ENCODE peak calls at places on chromosomes 16 and 17, in six cellular contexts. One of them, this sample, is unnamed.

GRCh38 chr17:79830763-79831366 is 8.4 kb downstream of the CBX4 start:
- DNase-seq in PC-3: no peak
- DNase-seq in endothelial cell of umbilical vein: no peak
- DNase-seq in H9: no peak
- DNase-seq in GM12878: no peak
- DNase-seq in H1: no peak
- DNase-seq in this sample: peak; percentile 63

GRCh38 chr16:70805787-70806186 is 4.8 kb upstream of the VAC14 start:
- DNase-seq in PC-3: peak; percentile 18
- DNase-seq in endothelial cell of umbilical vein: peak; percentile 55
- DNase-seq in H9: no peak
- DNase-seq in GM12878: no peak
- DNase-seq in H1: no peak
- DNase-seq in this sample: peak; percentile 1

GRCh38 chr17:32971171-32971570 is 20.5 kb upstream of the SPACA3 start:
- DNase-seq in PC-3: peak; percentile 65
- DNase-seq in endothelial cell of umbilical vein: no peak
- DNase-seq in H9: no peak
- DNase-seq in GM12878: peak; percentile 56
- DNase-seq in H1: no peak
- DNase-seq in this sample: no peak

GRCh38 chr16:66483689-66484452 is 56.8 kb downstream of the BEAN1 start:
- DNase-seq in PC-3: peak; percentile 76
- DNase-seq in endothelial cell of umbilical vein: peak; percentile 79
- DNase-seq in H9: peak; percentile 90
- DNase-seq in GM12878: no peak
- DNase-seq in H1: peak; percentile 69
- DNase-seq in this sample: peak; percentile 96

GRCh38 chr16:75860654-75861053 is 134.4 kb upstream of the CPHXL start:
- DNase-seq in PC-3: no peak
- DNase-seq in endothelial cell of umbilical vein: no peak
- DNase-seq in H9: no peak
- DNase-seq in GM12878: no peak
- DNase-seq in H1: no peak
- DNase-seq in this sample: peak; percentile 53

GRCh38 chr16:24734382-24734781 is 4.9 kb downstream of the TNRC6A start:
- DNase-seq in PC-3: no peak
- DNase-seq in endothelial cell of umbilical vein: no peak
- DNase-seq in H9: no peak
- DNase-seq in GM12878: no peak
- DNase-seq in H1: no peak
- DNase-seq in this sample: no peak

GRCh38 chr16:4316732-4317461 is 1.0 kb downstream of the GLIS2 start:
- DNase-seq in PC-3: peak; percentile 57
- DNase-seq in endothelial cell of umbilical vein: peak; percentile 49
- DNase-seq in H9: no peak
- DNase-seq in GM12878: no peak
- DNase-seq in H1: no peak
- DNase-seq in this sample: no peak

GRCh38 chr17:67759355-67760171 is 41.8 kb downstream of the NOL11 start:
- DNase-seq in PC-3: no peak
- DNase-seq in endothelial cell of umbilical vein: no peak
- DNase-seq in H9: no peak
- DNase-seq in GM12878: no peak
- DNase-seq in H1: no peak
- DNase-seq in this sample: peak; percentile 53

GRCh38 chr16:75256871-75257343 is 5.5 kb upstream of the BCAR1 start:
- DNase-seq in PC-3: no peak
- DNase-seq in endothelial cell of umbilical vein: peak; percentile 47
- DNase-seq in H9: peak; percentile 69
- DNase-seq in GM12878: no peak
- DNase-seq in H1: no peak
- DNase-seq in this sample: peak; percentile 64

GRCh38 chr17:7935859-7936258 is 3.9 kb downstream of the CNTROB start:
- DNase-seq in PC-3: no peak
- DNase-seq in endothelial cell of umbilical vein: no peak
- DNase-seq in H9: no peak
- DNase-seq in GM12878: no peak
- DNase-seq in H1: no peak
- DNase-seq in this sample: no peak

GRCh38 chr16:82979406-82980111 is 352.8 kb downstream of the CDH13 start:
- DNase-seq in PC-3: no peak
- DNase-seq in endothelial cell of umbilical vein: peak; percentile 88
- DNase-seq in H9: no peak
- DNase-seq in GM12878: no peak
- DNase-seq in H1: no peak
- DNase-seq in this sample: no peak

GRCh38 chr17:75012320-75013076 is at the start of gene MRPL58:
- DNase-seq in PC-3: peak; percentile 91
- DNase-seq in endothelial cell of umbilical vein: peak; percentile 81
- DNase-seq in H9: peak; percentile 97
- DNase-seq in GM12878: peak; percentile 60
- DNase-seq in H1: peak; percentile 80
- DNase-seq in this sample: peak; percentile 99

GRCh38 chr16:1793578-1794220 is at the start of gene IGFALS:
- DNase-seq in PC-3: no peak
- DNase-seq in endothelial cell of umbilical vein: no peak
- DNase-seq in H9: no peak
- DNase-seq in GM12878: no peak
- DNase-seq in H1: no peak
- DNase-seq in this sample: no peak

GRCh38 chr16:67936124-67936875 is at the start of gene PSMB10:
- DNase-seq in PC-3: no peak
- DNase-seq in endothelial cell of umbilical vein: peak; percentile 47
- DNase-seq in H9: no peak
- DNase-seq in GM12878: no peak
- DNase-seq in H1: no peak
- DNase-seq in this sample: peak; percentile 79

GRCh38 chr17:37743875-37744632 is 805 bp downstream of the HNF1B start:
- DNase-seq in PC-3: peak; percentile 24
- DNase-seq in endothelial cell of umbilical vein: no peak
- DNase-seq in H9: peak; percentile 75
- DNase-seq in GM12878: no peak
- DNase-seq in H1: no peak
- DNase-seq in this sample: peak; percentile 91

GRCh38 chr17:71613996-71614395 is 506.8 kb upstream of the SOX9 start:
- DNase-seq in PC-3: no peak
- DNase-seq in endothelial cell of umbilical vein: no peak
- DNase-seq in H9: no peak
- DNase-seq in GM12878: no peak
- DNase-seq in H1: no peak
- DNase-seq in this sample: no peak

GRCh38 chr17:66577041-66577440 is 257.9 kb upstream of the CACNG5 start:
- DNase-seq in PC-3: no peak
- DNase-seq in endothelial cell of umbilical vein: no peak
- DNase-seq in H9: peak; percentile 21
- DNase-seq in GM12878: no peak
- DNase-seq in H1: no peak
- DNase-seq in this sample: no peak

GRCh38 chr17:73589096-73589980 is 54.9 kb downstream of the SDK2 start:
- DNase-seq in PC-3: no peak
- DNase-seq in endothelial cell of umbilical vein: no peak
- DNase-seq in H9: no peak
- DNase-seq in GM12878: no peak
- DNase-seq in H1: no peak
- DNase-seq in this sample: peak; percentile 97

GRCh38 chr17:72244942-72245341 is 124.1 kb downstream of the SOX9 start:
- DNase-seq in PC-3: peak; percentile 70
- DNase-seq in endothelial cell of umbilical vein: no peak
- DNase-seq in H9: no peak
- DNase-seq in GM12878: no peak
- DNase-seq in H1: no peak
- DNase-seq in this sample: no peak

GRCh38 chr16:55567382-55567781 is 898 bp downstream of the CAPNS2 start:
- DNase-seq in PC-3: no peak
- DNase-seq in endothelial cell of umbilical vein: no peak
- DNase-seq in H9: no peak
- DNase-seq in GM12878: no peak
- DNase-seq in H1: no peak
- DNase-seq in this sample: no peak

GRCh38 chr16:1113489-1113888 is 17.4 kb upstream of the C1QTNF8 start:
- DNase-seq in PC-3: no peak
- DNase-seq in endothelial cell of umbilical vein: no peak
- DNase-seq in H9: no peak
- DNase-seq in GM12878: no peak
- DNase-seq in H1: no peak
- DNase-seq in this sample: no peak

GRCh38 chr17:37067555-37068111 is 118.9 kb downstream of the AATF start:
- DNase-seq in PC-3: peak; percentile 87
- DNase-seq in endothelial cell of umbilical vein: peak; percentile 72
- DNase-seq in H9: no peak
- DNase-seq in GM12878: no peak
- DNase-seq in H1: no peak
- DNase-seq in this sample: peak; percentile 68

GRCh38 chr17:50028207-50029120 is 27.4 kb upstream of the ITGA3 start:
- DNase-seq in PC-3: peak; percentile 100
- DNase-seq in endothelial cell of umbilical vein: peak; percentile 35
- DNase-seq in H9: peak; percentile 83
- DNase-seq in GM12878: no peak
- DNase-seq in H1: no peak
- DNase-seq in this sample: peak; percentile 91

GRCh38 chr16:86010680-86011141 is 111.7 kb downstream of the IRF8 start:
- DNase-seq in PC-3: no peak
- DNase-seq in endothelial cell of umbilical vein: no peak
- DNase-seq in H9: no peak
- DNase-seq in GM12878: no peak
- DNase-seq in H1: no peak
- DNase-seq in this sample: peak; percentile 25

GRCh38 chr16:11149011-11149616 is 106.9 kb downstream of the SOCS1 start:
- DNase-seq in PC-3: no peak
- DNase-seq in endothelial cell of umbilical vein: no peak
- DNase-seq in H9: no peak
- DNase-seq in GM12878: no peak
- DNase-seq in H1: no peak
- DNase-seq in this sample: peak; percentile 61

GRCh38 chr17:2016494-2016893 is 8.6 kb downstream of the RTN4RL1 start:
- DNase-seq in PC-3: no peak
- DNase-seq in endothelial cell of umbilical vein: no peak
- DNase-seq in H9: no peak
- DNase-seq in GM12878: no peak
- DNase-seq in H1: no peak
- DNase-seq in this sample: no peak

GRCh38 chr17:43601280-43602050 is 55.3 kb upstream of the ETV4 start:
- DNase-seq in PC-3: no peak
- DNase-seq in endothelial cell of umbilical vein: peak; percentile 28
- DNase-seq in H9: no peak
- DNase-seq in GM12878: no peak
- DNase-seq in H1: no peak
- DNase-seq in this sample: no peak

GRCh38 chr17:1999557-2000251 is 25.4 kb downstream of the RTN4RL1 start:
- DNase-seq in PC-3: peak; percentile 19
- DNase-seq in endothelial cell of umbilical vein: peak; percentile 27
- DNase-seq in H9: peak; percentile 72
- DNase-seq in GM12878: no peak
- DNase-seq in H1: no peak
- DNase-seq in this sample: peak; percentile 86

GRCh38 chr17:72175787-72176515 is 55.1 kb downstream of the SOX9 start:
- DNase-seq in PC-3: peak; percentile 85
- DNase-seq in endothelial cell of umbilical vein: no peak
- DNase-seq in H9: no peak
- DNase-seq in GM12878: no peak
- DNase-seq in H1: no peak
- DNase-seq in this sample: no peak

GRCh38 chr17:81951785-81952684 is 5.0 kb upstream of the MYADML2 start:
- DNase-seq in PC-3: no peak
- DNase-seq in endothelial cell of umbilical vein: no peak
- DNase-seq in H9: no peak
- DNase-seq in GM12878: no peak
- DNase-seq in H1: no peak
- DNase-seq in this sample: peak; percentile 39
- TF ChIP-seq CTCF in PC-3: no peak
- TF ChIP-seq CTCF in endothelial cell of umbilical vein: no peak
- TF ChIP-seq CTCF in H9: no peak
- TF ChIP-seq CTCF in GM12878: no peak
- TF ChIP-seq CTCF in H1: no peak
- TF ChIP-seq CTCF in this sample: no peak

GRCh38 chr17:627051-627450 is 87.6 kb downstream of the VPS53 start:
- DNase-seq in PC-3: no peak
- DNase-seq in endothelial cell of umbilical vein: no peak
- DNase-seq in H9: no peak
- DNase-seq in GM12878: no peak
- DNase-seq in H1: no peak
- DNase-seq in this sample: no peak
- H3K9ac ChIP-seq in PC-3: no peak overlapping the region
- H3K9ac ChIP-seq in endothelial cell of umbilical vein: no peak overlapping the region
- H3K9ac ChIP-seq in H9: no peak overlapping the region
- H3K9ac ChIP-seq in GM12878: no peak overlapping the region
- H3K9ac ChIP-seq in H1: no peak overlapping the region
- H3K9ac ChIP-seq in this sample: no peak overlapping the region

DNA sequence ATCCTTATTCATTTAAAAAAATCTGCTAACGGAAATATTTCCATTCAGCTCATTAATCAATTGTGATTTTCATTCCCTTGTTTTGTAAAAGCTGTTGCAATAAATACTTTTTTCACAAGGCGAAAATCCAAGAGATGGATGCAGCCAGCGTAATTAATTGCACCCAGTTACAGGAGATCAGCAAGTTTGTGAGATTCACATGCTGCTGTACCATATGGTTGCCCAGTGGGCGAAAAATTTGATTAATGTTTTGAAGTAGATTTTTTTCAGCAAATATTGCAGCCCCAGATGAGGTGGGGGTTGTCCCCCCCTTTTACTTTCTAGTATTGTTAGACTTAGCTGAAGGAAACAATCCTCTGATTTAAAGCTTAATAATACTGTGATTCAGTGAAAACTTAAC is 186.6 kb downstream of the WWOX start:
- DNase-seq in PC-3: no peak
- DNase-seq in endothelial cell of umbilical vein: no peak
- DNase-seq in H9: no peak
- DNase-seq in GM12878: no peak
- DNase-seq in H1: no peak
- DNase-seq in this sample: no peak
- H3K4me1 ChIP-seq in PC-3: no peaks in the 10 kb centered on the region
- H3K4me1 ChIP-seq in endothelial cell of umbilical vein: no peaks in the 10 kb centered on the region
- H3K4me1 ChIP-seq in H9: no peaks in the 10 kb centered on the region
- H3K4me1 ChIP-seq in GM12878: no peaks in the 10 kb centered on the region
- H3K4me1 ChIP-seq in H1: peaks cover 7% of the 10 kb centered on the region
- H3K4me1 ChIP-seq in this sample: peaks cover 12% of the 10 kb centered on the region

GRCh38 chr17:81700353-81701287 is 2.5 kb upstream of the MRPL12 start:
- DNase-seq in PC-3: no peak
- DNase-seq in endothelial cell of umbilical vein: no peak
- DNase-seq in H9: no peak
- DNase-seq in GM12878: no peak
- DNase-seq in H1: no peak
- DNase-seq in this sample: no peak

GRCh38 chr17:81702934-81703746 is at the start of gene MRPL12:
- DNase-seq in PC-3: peak; percentile 95
- DNase-seq in endothelial cell of umbilical vein: peak; percentile 93
- DNase-seq in H9: peak; percentile 95
- DNase-seq in GM12878: peak; percentile 69
- DNase-seq in H1: peak; percentile 72
- DNase-seq in this sample: peak; percentile 99

GRCh38 chr17:81697261-81698044 is 5.7 kb upstream of the MRPL12 start:
- DNase-seq in PC-3: no peak
- DNase-seq in endothelial cell of umbilical vein: no peak
- DNase-seq in H9: no peak
- DNase-seq in GM12878: no peak
- DNase-seq in H1: no peak
- DNase-seq in this sample: no peak

GRCh38 chr17:81703747-81704654 is 834 bp downstream of the MRPL12 start:
- DNase-seq in PC-3: no peak
- DNase-seq in endothelial cell of umbilical vein: no peak
- DNase-seq in H9: no peak
- DNase-seq in GM12878: no peak
- DNase-seq in H1: no peak
- DNase-seq in this sample: no peak

GRCh38 chr17:81701288-81702071 is 1.7 kb upstream of the MRPL12 start:
- DNase-seq in PC-3: peak; percentile 25
- DNase-seq in endothelial cell of umbilical vein: no peak
- DNase-seq in H9: no peak
- DNase-seq in GM12878: no peak
- DNase-seq in H1: no peak
- DNase-seq in this sample: no peak
- TF ChIP-seq CTCF in PC-3: peak; percentile 23
- TF ChIP-seq CTCF in endothelial cell of umbilical vein: no peak
- TF ChIP-seq CTCF in H9: no peak
- TF ChIP-seq CTCF in GM12878: no peak
- TF ChIP-seq CTCF in H1: no peak
- TF ChIP-seq CTCF in this sample: peak; percentile 13

This sample was measured in endodermal cell.